ENCODE peak calls at places on chromosomes 16 and 17, in eight cellular contexts. M is CD8-positive, alpha-beta T cell; L is IMR-90; F is PC-3; Y is cardiac muscle cell; R is Caco-2; O is AG10803; X is fibroblast of mammary gland. Z is an unnamed sample.

GRCh38 chr16:57727610-57728009 is 8.0 kb upstream of the KATNB1 start:
- DNase-seq in X (no peak), F (no peak), L (no peak), M (no peak), R (no peak), Y (no peak), O (no peak), Z (no peak)

GRCh38 chr16:19697756-19698318 is 20.2 kb downstream of the KNOP1 start:
- DNase-seq in L (no peak), X (no peak), R (peak), Y (no peak), M (no peak), O (no peak), F (no peak), Z (no peak)

GRCh38 chr17:77127735-77128361 is 12.9 kb upstream of the SEC14L1 start:
- DNase-seq in X (peak), F (no peak), R (no peak), M (peak), O (no peak), L (no peak), Y (peak), Z (no peak)

GRCh38 chr16:81778861-81779539 is at the start of gene PLCG2:
- DNase-seq in R (peak), Y (peak), O (no peak), X (peak), F (peak), M (peak), L (no peak), Z (no peak)

GRCh38 chr16:82091225-82091624 is 56.2 kb downstream of the HSD17B2 start:
- DNase-seq in O (peak), Y (peak), F (peak), R (no peak), L (peak), X (peak), M (no peak), Z (peak)

GRCh38 chr16:593406-593805 is 3.5 kb downstream of the RAB40C start:
- DNase-seq in M (no peak), L (no peak), R (peak), F (peak), O (no peak), Y (no peak), X (no peak), Z (no peak)

GRCh38 chr17:41324180-41325075 is 8.9 kb upstream of the KRTAP17-1 start:
- DNase-seq in M (no peak), O (no peak), X (peak), L (peak), F (peak), Y (no peak), R (peak), Z (no peak)

GRCh38 chr17:48756816-48757215 is 28.3 kb upstream of the HOXB13 start:
- DNase-seq in L (no peak), R (no peak), F (peak), M (no peak), O (no peak), X (no peak), Y (no peak), Z (no peak)

GRCh38 chr17:33218657-33219298 is 74.3 kb downstream of the ASIC2 start:
- DNase-seq in X (peak), M (no peak), Y (no peak), O (peak), R (no peak), F (no peak), L (peak), Z (peak)

GRCh38 chr16:46727630-46728029 is 20.5 kb downstream of the MYLK3 start:
- DNase-seq in X (no peak), O (no peak), M (no peak), R (no peak), F (no peak), L (no peak), Y (no peak), Z (no peak)

GRCh38 chr16:80968386-80969113 is 38.1 kb downstream of the CMC2 start:
- DNase-seq in L (peak), O (peak), X (peak), M (no peak), F (peak), Y (no peak), R (no peak), Z (peak)

GRCh38 chr17:17075037-17075755 is 32.9 kb downstream of the MPRIP start:
- DNase-seq in O (peak), X (peak), R (no peak), Y (peak), L (peak), F (no peak), M (no peak), Z (no peak)

GRCh38 chr17:4375039-4375748 is 8.7 kb upstream of the UBE2G1 start:
- DNase-seq in O (no peak), X (no peak), M (no peak), L (no peak), R (no peak), F (no peak), Y (no peak), Z (no peak)

GRCh38 chr16:68387301-68387700 is 61.0 kb downstream of the SMPD3 start:
- DNase-seq in L (no peak), O (no peak), Y (no peak), F (no peak), M (no peak), R (no peak), X (no peak), Z (no peak)

GRCh38 chr16:15494231-15494630 is 59.8 kb downstream of the BMERB1 start:
- DNase-seq in O (peak), M (no peak), X (peak), R (no peak), F (peak), Y (no peak), L (peak), Z (no peak)

GRCh38 chr17:41799366-41799765 is 12.4 kb downstream of the P3H4 start:
- DNase-seq in R (no peak), X (no peak), F (peak), L (no peak), M (no peak), Y (no peak), O (no peak), Z (no peak)

GRCh38 chr16:46607529-46607928 is 13.7 kb downstream of the SHCBP1 start:
- DNase-seq in Y (peak), F (peak), L (peak), X (peak), R (no peak), M (no peak), O (peak), Z (peak)

GRCh38 chr17:42980766-42981397 is 517 bp downstream of the RUNDC1 start:
- DNase-seq in X (peak), M (no peak), L (peak), Y (peak), O (peak), F (peak), R (peak), Z (no peak)

GRCh38 chr17:7867881-7868329 is 10.1 kb downstream of the CYB5D1 start:
- DNase-seq in F (no peak), X (no peak), R (no peak), O (no peak), Y (no peak), L (no peak), M (no peak), Z (no peak)

GRCh38 chr17:7862692-7863437 is 5.1 kb downstream of the CYB5D1 start:
- DNase-seq in F (peak), O (peak), X (peak), M (peak), R (peak), L (peak), Y (peak), Z (no peak)

DNA sequence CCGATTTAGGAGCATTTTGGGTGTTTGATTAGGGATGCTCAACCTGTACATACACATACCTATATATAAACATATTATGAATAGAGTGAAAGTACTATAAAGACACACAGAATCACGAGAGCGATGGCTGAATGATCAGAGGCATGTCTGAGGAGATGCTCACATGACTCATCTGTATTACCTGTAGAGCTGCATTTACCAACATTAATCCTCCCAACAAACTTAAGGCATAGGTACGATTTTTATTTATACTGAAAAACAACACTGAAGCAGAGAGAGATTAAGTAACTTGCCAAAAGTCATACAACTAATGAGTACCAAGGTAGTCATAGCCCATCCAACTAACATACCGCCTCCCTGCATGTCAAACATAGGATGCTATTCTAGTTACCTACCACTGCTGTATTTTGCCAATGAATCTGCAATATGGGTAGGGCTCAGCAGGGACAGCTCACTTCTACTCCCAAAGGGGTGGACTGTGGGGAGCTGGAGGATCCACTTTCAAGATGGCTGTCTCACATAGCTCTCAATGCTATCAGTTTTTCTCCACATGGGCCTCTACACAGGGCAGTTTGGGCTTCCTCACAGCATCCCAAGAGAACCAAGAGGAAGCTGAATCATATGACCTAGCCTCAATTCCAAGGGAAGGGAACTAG is 7.3 kb downstream of the CYB5D1 start:
- DNase-seq in R (no peak), L (no peak), M (no peak), F (no peak), O (no peak), Y (no peak), X (peak), Z (no peak)
- H3K4me3 ChIP-seq in R (no peak), L (no peak), M (no peak), F (no peak), O (no peak), Y (no peak), X (no peak), Z (no peak)

DNA sequence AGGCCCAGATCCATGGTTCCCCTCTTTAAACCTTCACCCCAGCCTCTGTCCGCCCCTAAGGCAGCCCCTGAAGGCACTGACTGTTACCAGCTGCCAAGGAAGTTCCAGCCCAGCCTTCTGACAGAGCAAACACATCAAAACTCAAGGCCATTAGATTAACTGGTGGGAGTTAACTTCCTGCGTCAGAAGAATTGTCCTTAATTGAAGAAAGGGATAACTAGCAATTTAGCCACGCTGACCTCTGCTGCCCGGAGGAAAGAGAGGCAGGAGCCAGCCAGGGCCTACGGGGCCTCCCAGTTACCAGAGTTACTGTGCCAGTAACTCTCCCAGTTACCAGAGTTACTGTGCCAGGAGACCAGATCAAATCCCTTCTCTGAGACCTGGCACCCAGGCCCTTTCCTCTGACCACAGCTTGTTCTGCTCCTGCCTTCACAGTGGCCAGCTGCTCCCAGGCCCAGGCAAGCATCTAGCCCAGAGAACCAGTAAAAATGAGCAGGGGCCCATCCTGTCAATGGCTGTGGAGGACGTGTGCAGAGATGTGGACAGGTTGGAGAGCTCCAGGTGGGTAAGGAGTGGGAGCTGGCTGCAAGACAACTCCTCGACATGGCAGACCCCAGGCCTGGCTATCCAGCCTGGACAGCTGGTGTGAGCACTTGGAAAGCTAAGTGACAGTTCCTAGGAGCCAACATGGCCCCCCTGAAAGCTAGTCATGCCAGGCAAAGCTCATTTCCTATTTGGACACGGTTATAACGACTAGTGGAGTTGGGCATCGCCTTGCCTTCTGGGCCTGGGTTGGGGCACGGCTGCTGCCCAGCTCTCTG is 2.8 kb upstream of the PITPNM3 start:
- DNase-seq in R (no peak), F (no peak), M (no peak), Y (peak), O (no peak), L (no peak), X (no peak), Z (no peak)
- TF ChIP-seq CTCF in R (no peak), F (peak), M (no peak), Y (no peak), O (no peak), L (no peak), X (no peak), Z (no peak)

GRCh38 chr17:73291260-73291801 is 20.5 kb downstream of the CDC42EP4 start:
- DNase-seq in O (peak), F (peak), R (no peak), Y (peak), L (peak), M (no peak), X (peak), Z (peak)
- H3K4me3 ChIP-seq in O (peak), F (peak), R (no peak), Y (no peak), L (no peak), M (no peak), X (peak), Z (peak)

GRCh38 chr17:34519286-34519685 is 60.1 kb upstream of the TMEM132E start:
- DNase-seq in F (no peak), R (peak), X (peak), O (no peak), Y (peak), M (no peak), L (no peak), Z (no peak)
- TF ChIP-seq CTCF in F (peak), R (peak), X (peak), O (peak), Y (peak), M (no peak), L (peak), Z (peak)

DNA sequence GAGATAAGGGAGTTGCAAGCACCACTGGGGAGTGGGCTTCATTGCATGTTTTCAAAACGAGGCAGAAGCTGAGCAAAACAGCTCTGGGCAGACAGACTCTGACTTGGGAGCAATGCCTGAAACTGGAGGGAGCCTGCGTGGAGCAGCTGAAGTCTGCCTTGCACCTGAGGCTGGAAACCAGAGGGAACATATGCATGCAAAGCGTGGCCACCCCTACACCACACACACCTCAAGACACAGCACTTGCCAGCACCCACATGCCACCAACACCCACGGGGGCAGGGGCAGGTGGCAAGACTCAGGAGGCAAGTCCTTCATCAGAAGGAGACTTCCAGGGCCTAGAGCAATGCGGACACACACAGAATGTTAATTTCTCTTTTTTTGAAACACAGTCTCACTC is 45.8 kb downstream of the COTL1 start:
- DNase-seq in O (no peak), F (no peak), L (no peak), R (no peak), Y (no peak), M (no peak), X (no peak), Z (no peak)
- H3K4me3 ChIP-seq in O (no peak), F (no peak), L (no peak), R (no peak), Y (no peak), M (no peak), X (no peak), Z (no peak)

DNA sequence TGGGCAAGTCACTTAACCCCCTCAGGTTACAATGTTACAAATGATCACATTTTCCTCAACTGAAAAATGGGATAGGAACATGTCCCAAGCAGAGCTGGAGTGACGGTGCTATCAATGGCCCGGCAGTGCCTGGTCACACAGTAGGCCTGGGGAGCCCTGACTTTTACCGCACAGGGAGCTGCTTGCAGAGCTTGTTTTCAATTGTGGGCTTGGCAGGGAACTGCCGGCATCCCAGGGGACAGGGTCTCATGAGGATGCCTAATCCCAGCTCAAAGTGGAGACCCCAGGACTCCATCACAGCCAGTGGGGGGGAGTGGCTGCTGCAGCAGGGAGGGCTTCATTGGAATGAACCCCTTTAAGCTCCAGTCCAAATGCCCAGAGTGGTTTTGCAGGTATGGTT is 11.4 kb downstream of the SNX20 start:
- DNase-seq in X (no peak), M (no peak), L (no peak), F (no peak), O (no peak), R (no peak), Y (no peak), Z (no peak)
- TF ChIP-seq CTCF in X (no peak), M (no peak), L (no peak), F (no peak), O (no peak), R (no peak), Y (no peak), Z (no peak)

GRCh38 chr16:27333104-27333503 is 19.3 kb downstream of the IL4R start:
- DNase-seq in X (no peak), M (no peak), R (no peak), Y (no peak), L (no peak), F (no peak), O (no peak), Z (no peak)
- H3K4me3 ChIP-seq in X (no peak), M (no peak), R (no peak), Y (no peak), L (no peak), F (no peak), O (no peak), Z (no peak)

GRCh38 chr17:78828470-78829185 is 12.0 kb downstream of the USP36 start:
- DNase-seq in O (peak), Y (peak), M (no peak), F (peak), L (peak), X (peak), R (no peak), Z (no peak)
- TF ChIP-seq CTCF in O (peak), Y (peak), M (no peak), F (peak), L (peak), X (peak), R (no peak), Z (peak)